ENCODE peak calls at places on chromosomes 6 and 20, in nine cellular contexts. One of them, this sample, is unnamed.
A peak's percentile ranks its signal among the peaks of the same experiment; 100 is the strongest.

GRCh38 chr6:113564401-113565161 is 292.6 kb upstream of the MARCKS start:
- DNase-seq in foreskin keratinocyte: no peak
- DNase-seq in CD8-positive, alpha-beta T cell: no peak
- DNase-seq in ovary: peak; percentile 61
- DNase-seq in HAP-1: peak; percentile 15
- DNase-seq in Panc1: no peak
- DNase-seq in stomach: peak; percentile 28
- DNase-seq in transverse colon: peak; percentile 65
- DNase-seq in lung: peak; percentile 52
- DNase-seq in this sample: peak; percentile 77

GRCh38 chr6:11865926-11866325 is 87.3 kb upstream of the ADTRP start:
- DNase-seq in HAP-1: no peak
- DNase-seq in foreskin keratinocyte: no peak
- DNase-seq in CD8-positive, alpha-beta T cell: no peak
- DNase-seq in stomach: no peak
- DNase-seq in Panc1: no peak
- DNase-seq in transverse colon: no peak
- DNase-seq in ovary: no peak
- DNase-seq in lung: no peak
- DNase-seq in this sample: peak; percentile 37

GRCh38 chr6:108921547-108922331 is 73.5 kb downstream of the ARMC2 start:
- DNase-seq in foreskin keratinocyte: no peak
- DNase-seq in Panc1: no peak
- DNase-seq in ovary: no peak
- DNase-seq in stomach: no peak
- DNase-seq in HAP-1: no peak
- DNase-seq in transverse colon: no peak
- DNase-seq in lung: no peak
- DNase-seq in CD8-positive, alpha-beta T cell: no peak
- DNase-seq in this sample: no peak

GRCh38 chr6:15416932-15417509 is 171.2 kb downstream of the JARID2 start:
- DNase-seq in lung: no peak
- DNase-seq in stomach: no peak
- DNase-seq in CD8-positive, alpha-beta T cell: no peak
- DNase-seq in foreskin keratinocyte: no peak
- DNase-seq in transverse colon: no peak
- DNase-seq in Panc1: no peak
- DNase-seq in HAP-1: no peak
- DNase-seq in ovary: no peak
- DNase-seq in this sample: no peak

GRCh38 chr6:82878812-82879211 is 186.8 kb downstream of the UBE3D start:
- DNase-seq in ovary: no peak
- DNase-seq in CD8-positive, alpha-beta T cell: no peak
- DNase-seq in stomach: no peak
- DNase-seq in Panc1: no peak
- DNase-seq in HAP-1: no peak
- DNase-seq in lung: no peak
- DNase-seq in foreskin keratinocyte: no peak
- DNase-seq in transverse colon: no peak
- DNase-seq in this sample: peak; percentile 23

GRCh38 chr6:20124545-20124944 is 87.7 kb downstream of the MBOAT1 start:
- DNase-seq in foreskin keratinocyte: no peak
- DNase-seq in lung: no peak
- DNase-seq in transverse colon: no peak
- DNase-seq in CD8-positive, alpha-beta T cell: no peak
- DNase-seq in stomach: no peak
- DNase-seq in ovary: no peak
- DNase-seq in HAP-1: no peak
- DNase-seq in Panc1: no peak
- DNase-seq in this sample: no peak

GRCh38 chr6:134187751-134188150 is 130.2 kb downstream of the SGK1 start:
- DNase-seq in ovary: no peak
- DNase-seq in foreskin keratinocyte: no peak
- DNase-seq in CD8-positive, alpha-beta T cell: no peak
- DNase-seq in Panc1: no peak
- DNase-seq in HAP-1: no peak
- DNase-seq in stomach: no peak
- DNase-seq in transverse colon: no peak
- DNase-seq in lung: no peak
- DNase-seq in this sample: no peak

GRCh38 chr6:120604510-120604909 is 729.8 kb downstream of the TBC1D32 start:
- DNase-seq in foreskin keratinocyte: no peak
- DNase-seq in stomach: no peak
- DNase-seq in CD8-positive, alpha-beta T cell: no peak
- DNase-seq in Panc1: no peak
- DNase-seq in lung: no peak
- DNase-seq in HAP-1: no peak
- DNase-seq in ovary: no peak
- DNase-seq in transverse colon: no peak
- DNase-seq in this sample: no peak

GRCh38 chr6:138331444-138331843 is 46.3 kb upstream of the SMIM28 start:
- DNase-seq in ovary: no peak
- DNase-seq in CD8-positive, alpha-beta T cell: no peak
- DNase-seq in transverse colon: no peak
- DNase-seq in stomach: no peak
- DNase-seq in lung: no peak
- DNase-seq in foreskin keratinocyte: no peak
- DNase-seq in HAP-1: no peak
- DNase-seq in Panc1: no peak
- DNase-seq in this sample: no peak

GRCh38 chr6:170128346-170128745 is 162.5 kb downstream of the DLL1 start:
- DNase-seq in HAP-1: no peak
- DNase-seq in ovary: peak; percentile 15
- DNase-seq in stomach: peak; percentile 10
- DNase-seq in lung: no peak
- DNase-seq in Panc1: no peak
- DNase-seq in foreskin keratinocyte: no peak
- DNase-seq in CD8-positive, alpha-beta T cell: no peak
- DNase-seq in transverse colon: no peak
- DNase-seq in this sample: peak; percentile 1

GRCh38 chr6:144782634-144783033 is 497.5 kb downstream of the UTRN start:
- DNase-seq in Panc1: no peak
- DNase-seq in CD8-positive, alpha-beta T cell: no peak
- DNase-seq in lung: no peak
- DNase-seq in transverse colon: no peak
- DNase-seq in ovary: no peak
- DNase-seq in foreskin keratinocyte: no peak
- DNase-seq in stomach: no peak
- DNase-seq in HAP-1: no peak
- DNase-seq in this sample: no peak

GRCh38 chr20:43190332-43190953 is 737 bp upstream of the PTPRT start:
- DNase-seq in HAP-1: no peak
- DNase-seq in Panc1: no peak
- DNase-seq in transverse colon: no peak
- DNase-seq in stomach: no peak
- DNase-seq in ovary: no peak
- DNase-seq in CD8-positive, alpha-beta T cell: no peak
- DNase-seq in foreskin keratinocyte: no peak
- DNase-seq in lung: no peak
- DNase-seq in this sample: no peak

GRCh38 chr6:26175428-26176181 is 88.4 kb downstream of the HFE start:
- DNase-seq in ovary: no peak
- DNase-seq in Panc1: no peak
- DNase-seq in lung: no peak
- DNase-seq in transverse colon: peak; percentile 62
- DNase-seq in HAP-1: peak; percentile 67
- DNase-seq in foreskin keratinocyte: no peak
- DNase-seq in CD8-positive, alpha-beta T cell: peak; percentile 52
- DNase-seq in stomach: no peak
- DNase-seq in this sample: peak; percentile 58

DNA sequence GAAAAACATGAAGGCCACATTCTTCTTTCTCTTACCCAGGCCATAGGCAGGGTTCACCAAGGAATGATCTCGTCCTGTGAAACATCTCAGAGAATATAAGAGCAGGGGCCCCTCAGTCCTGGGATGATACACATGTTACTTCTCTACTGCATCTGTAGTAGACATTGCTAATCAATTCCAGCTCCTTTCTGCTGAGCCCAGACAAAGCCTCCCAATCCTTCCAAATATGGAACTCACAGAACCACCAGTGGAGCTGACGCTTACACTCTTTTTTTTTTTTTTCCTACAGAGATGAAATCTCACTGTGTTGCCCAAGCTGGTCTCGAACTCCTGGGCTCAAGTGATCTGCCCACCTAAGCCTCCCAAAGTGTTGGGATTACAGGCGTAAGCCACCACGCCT is 9.1 kb downstream of the SNTA1 start:
- DNase-seq in lung: no peak
- DNase-seq in stomach: no peak
- DNase-seq in Panc1: no peak
- DNase-seq in ovary: no peak
- DNase-seq in transverse colon: no peak
- DNase-seq in HAP-1: no peak
- DNase-seq in CD8-positive, alpha-beta T cell: no peak
- DNase-seq in foreskin keratinocyte: no peak
- DNase-seq in this sample: no peak
- H3K4me1 ChIP-seq in lung: peaks cover 9% of the 10 kb centered on the region
- H3K4me1 ChIP-seq in stomach: peaks cover 36% of the 10 kb centered on the region
- H3K4me1 ChIP-seq in Panc1: no peaks in the 10 kb centered on the region
- H3K4me1 ChIP-seq in ovary: peaks cover 8% of the 10 kb centered on the region
- H3K4me1 ChIP-seq in transverse colon: no peaks in the 10 kb centered on the region
- H3K4me1 ChIP-seq in HAP-1: no peaks in the 10 kb centered on the region
- H3K4me1 ChIP-seq in CD8-positive, alpha-beta T cell: no peaks in the 10 kb centered on the region
- H3K4me1 ChIP-seq in foreskin keratinocyte: no peaks in the 10 kb centered on the region
- H3K4me1 ChIP-seq in this sample: no peaks in the 10 kb centered on the region

GRCh38 chr6:148445620-148446019 is 103.0 kb downstream of the SASH1 start:
- DNase-seq in transverse colon: no peak
- DNase-seq in Panc1: no peak
- DNase-seq in stomach: no peak
- DNase-seq in HAP-1: no peak
- DNase-seq in ovary: no peak
- DNase-seq in foreskin keratinocyte: peak; percentile 18
- DNase-seq in lung: no peak
- DNase-seq in CD8-positive, alpha-beta T cell: no peak
- DNase-seq in this sample: no peak

GRCh38 chr6:148446681-148447080 is 104.0 kb downstream of the SASH1 start:
- DNase-seq in HAP-1: no peak
- DNase-seq in transverse colon: no peak
- DNase-seq in lung: no peak
- DNase-seq in Panc1: no peak
- DNase-seq in foreskin keratinocyte: no peak
- DNase-seq in CD8-positive, alpha-beta T cell: no peak
- DNase-seq in ovary: no peak
- DNase-seq in stomach: no peak
- DNase-seq in this sample: no peak

GRCh38 chr6:148441454-148441911 is 98.8 kb downstream of the SASH1 start:
- DNase-seq in stomach: no peak
- DNase-seq in ovary: no peak
- DNase-seq in CD8-positive, alpha-beta T cell: no peak
- DNase-seq in foreskin keratinocyte: peak; percentile 69
- DNase-seq in Panc1: peak; percentile 33
- DNase-seq in HAP-1: no peak
- DNase-seq in lung: no peak
- DNase-seq in transverse colon: no peak
- DNase-seq in this sample: peak; percentile 33

GRCh38 chr6:148445116-148445515 is 102.5 kb downstream of the SASH1 start:
- DNase-seq in HAP-1: no peak
- DNase-seq in transverse colon: no peak
- DNase-seq in foreskin keratinocyte: peak; percentile 31
- DNase-seq in lung: no peak
- DNase-seq in ovary: no peak
- DNase-seq in Panc1: no peak
- DNase-seq in stomach: no peak
- DNase-seq in CD8-positive, alpha-beta T cell: no peak
- DNase-seq in this sample: no peak

DNA sequence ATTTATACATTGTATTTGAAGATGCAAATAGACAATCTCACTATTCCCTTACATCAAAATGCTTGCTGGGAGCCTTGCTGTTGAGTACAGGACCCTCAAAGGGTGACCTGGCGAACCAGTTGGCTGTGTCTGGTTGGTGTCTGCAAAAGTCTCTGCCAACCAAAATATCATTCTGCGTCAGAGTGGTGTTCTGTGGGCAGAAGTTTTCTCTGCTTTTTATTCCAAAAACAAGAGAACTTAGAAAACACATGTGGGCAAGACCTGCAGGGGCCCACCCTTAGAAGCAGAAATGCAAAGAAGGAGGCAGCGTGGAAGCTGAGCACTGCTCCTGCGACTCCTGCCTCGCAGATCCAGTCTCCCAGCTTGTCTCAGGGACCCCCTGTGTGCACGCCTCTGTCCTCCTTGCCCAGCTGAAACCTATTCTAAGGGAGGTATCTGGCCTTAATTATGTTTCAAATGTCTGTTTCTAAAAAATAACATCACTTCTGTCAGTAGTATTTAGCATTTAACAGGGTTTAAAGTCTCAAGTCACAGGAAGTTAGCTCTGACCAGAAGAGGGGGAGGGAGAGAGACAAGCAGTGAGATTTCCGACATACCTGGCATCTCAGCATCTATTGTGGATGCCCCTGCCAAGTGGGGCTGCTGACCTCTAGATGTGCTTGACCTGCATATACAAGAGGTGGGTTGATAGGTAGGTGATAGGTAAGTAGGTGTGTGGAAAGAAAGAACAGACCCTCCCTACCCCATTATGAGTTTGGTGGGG is 101.3 kb downstream of the SASH1 start:
- DNase-seq in ovary: no peak
- DNase-seq in foreskin keratinocyte: no peak
- DNase-seq in Panc1: no peak
- DNase-seq in CD8-positive, alpha-beta T cell: no peak
- DNase-seq in HAP-1: no peak
- DNase-seq in lung: no peak
- DNase-seq in stomach: no peak
- DNase-seq in transverse colon: no peak
- DNase-seq in this sample: no peak
- H3K4me1 ChIP-seq in ovary: peaks cover 5% of the 10 kb centered on the region
- H3K4me1 ChIP-seq in foreskin keratinocyte: peaks cover 27% of the 10 kb centered on the region
- H3K4me1 ChIP-seq in Panc1: peaks cover 12% of the 10 kb centered on the region
- H3K4me1 ChIP-seq in CD8-positive, alpha-beta T cell: no peaks in the 10 kb centered on the region
- H3K4me1 ChIP-seq in HAP-1: no peaks in the 10 kb centered on the region
- H3K4me1 ChIP-seq in lung: peaks cover 8% of the 10 kb centered on the region
- H3K4me1 ChIP-seq in stomach: peaks cover 12% of the 10 kb centered on the region
- H3K4me1 ChIP-seq in transverse colon: peaks cover 10% of the 10 kb centered on the region
- H3K4me1 ChIP-seq in this sample: peaks cover 3% of the 10 kb centered on the region

GRCh38 chr6:118705799-118706481 is 54.5 kb upstream of the CEP85L start:
- DNase-seq in CD8-positive, alpha-beta T cell: peak; percentile 35
- DNase-seq in Panc1: no peak
- DNase-seq in stomach: no peak
- DNase-seq in foreskin keratinocyte: no peak
- DNase-seq in HAP-1: peak; percentile 27
- DNase-seq in ovary: no peak
- DNase-seq in transverse colon: peak; percentile 13
- DNase-seq in lung: no peak
- DNase-seq in this sample: no peak
- H3K4me1 ChIP-seq in CD8-positive, alpha-beta T cell: peaks cover 58% of the 10 kb centered on the region
- H3K4me1 ChIP-seq in Panc1: peaks cover 8% of the 10 kb centered on the region
- H3K4me1 ChIP-seq in stomach: peaks cover 44% of the 10 kb centered on the region
- H3K4me1 ChIP-seq in foreskin keratinocyte: peaks cover 12% of the 10 kb centered on the region
- H3K4me1 ChIP-seq in HAP-1: peaks cover 3% of the 10 kb centered on the region
- H3K4me1 ChIP-seq in ovary: peaks cover 7% of the 10 kb centered on the region
- H3K4me1 ChIP-seq in transverse colon: peaks cover 31% of the 10 kb centered on the region
- H3K4me1 ChIP-seq in lung: peaks cover 9% of the 10 kb centered on the region
- H3K4me1 ChIP-seq in this sample: peaks cover 17% of the 10 kb centered on the region

DNA sequence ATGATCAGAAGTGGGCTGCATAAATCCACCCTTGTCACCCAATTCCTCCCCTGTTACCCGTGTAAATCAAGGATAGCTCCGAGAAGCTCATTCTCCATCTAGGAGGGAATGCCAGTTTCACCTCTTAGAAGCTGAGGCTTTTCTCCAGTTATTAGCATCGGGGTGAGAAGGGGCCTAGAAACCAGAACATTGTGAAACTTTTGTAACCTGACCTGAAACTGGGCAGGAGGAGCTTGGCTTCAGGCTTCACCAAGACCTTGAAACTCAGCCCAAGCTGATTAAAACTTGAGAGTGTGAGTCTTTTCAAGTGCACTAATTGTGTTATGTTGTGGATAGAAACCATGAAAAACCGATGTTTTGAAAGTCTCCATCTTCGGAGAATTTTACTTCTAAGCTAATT is 103.1 kb downstream of the BMP2 start:
- DNase-seq in Panc1: no peak
- DNase-seq in ovary: peak; percentile 47
- DNase-seq in transverse colon: no peak
- DNase-seq in HAP-1: no peak
- DNase-seq in CD8-positive, alpha-beta T cell: no peak
- DNase-seq in stomach: no peak
- DNase-seq in lung: no peak
- DNase-seq in foreskin keratinocyte: no peak
- DNase-seq in this sample: no peak
- H3K4me1 ChIP-seq in Panc1: no peaks in the 10 kb centered on the region
- H3K4me1 ChIP-seq in ovary: peaks cover 6% of the 10 kb centered on the region
- H3K4me1 ChIP-seq in transverse colon: no peaks in the 10 kb centered on the region
- H3K4me1 ChIP-seq in HAP-1: no peaks in the 10 kb centered on the region
- H3K4me1 ChIP-seq in CD8-positive, alpha-beta T cell: no peaks in the 10 kb centered on the region
- H3K4me1 ChIP-seq in stomach: no peaks in the 10 kb centered on the region
- H3K4me1 ChIP-seq in lung: no peaks in the 10 kb centered on the region
- H3K4me1 ChIP-seq in foreskin keratinocyte: no peaks in the 10 kb centered on the region
- H3K4me1 ChIP-seq in this sample: no peaks in the 10 kb centered on the region

This sample was measured in hepatocyte.